ENCODE peak calls at places on chromosomes 11 and 22, in ten cellular contexts. T is activated CD8-positive, alpha-beta T cell treated with anti-CD3 and anti-CD28 coated beads for 36 hours; V is activated CD4-positive, alpha-beta T cell treated with anti-CD3 and anti-CD28 coated beads, Interleukin-2, amount 50 U/mL, for 4 hours; N is left ventricle myocardium inferior; Q is choroid plexus epithelial cell; M is NCI-H1930; P is Caki2; K is RCC 7860; I is B cell; F is GM03348. R is an unnamed sample.

GRCh38 chr22:36365020-36365411 is 22.8 kb downstream of the MYH9 start:
- DNase-seq in T (peak; percentile 97), V (peak; percentile 89), N (peak; percentile 44), Q (peak; percentile 88), M (no peak), P (peak; percentile 79), K (peak; percentile 92), I (no peak), F (peak; percentile 75), R (peak; percentile 93)

GRCh38 chr22:40240671-40241070 is 62.9 kb downstream of the TNRC6B start:
- DNase-seq in T (no peak), V (no peak), N (no peak), Q (no peak), M (no peak), P (no peak), K (no peak), I (no peak), F (no peak), R (no peak)

GRCh38 chr11:73652046-73652730 is 5.8 kb downstream of the PLEKHB1 start:
- DNase-seq in T (no peak), V (no peak), N (no peak), Q (no peak), M (no peak), P (no peak), K (no peak), I (no peak), F (no peak), R (no peak)

GRCh38 chr11:103170865-103171264 is 61.6 kb downstream of the DYNC2H1 start:
- DNase-seq in T (no peak), V (no peak), N (no peak), Q (peak; percentile 76), M (no peak), P (no peak), K (no peak), I (no peak), F (peak; percentile 21), R (peak; percentile 80)

GRCh38 chr11:76543006-76543703 is 98.3 kb downstream of the EMSY start:
- DNase-seq in T (no peak), V (no peak), N (peak; percentile 43), Q (no peak), M (no peak), P (no peak), K (peak; percentile 14), I (no peak), F (no peak), R (no peak)

GRCh38 chr11:43580735-43581369 is 99.7 kb upstream of the HSD17B12 start:
- DNase-seq in T (no peak), V (no peak), N (no peak), Q (no peak), M (no peak), P (no peak), K (no peak), I (no peak), F (peak; percentile 85), R (no peak)

GRCh38 chr22:32859743-32860142 is 58.2 kb downstream of the TIMP3 start:
- DNase-seq in T (no peak), V (no peak), N (no peak), Q (no peak), M (no peak), P (no peak), K (no peak), I (no peak), F (no peak), R (no peak)

GRCh38 chr11:111735262-111736116 is 30.7 kb downstream of the PPP2R1B start:
- DNase-seq in T (no peak), V (no peak), N (peak; percentile 73), Q (peak; percentile 99), M (no peak), P (peak; percentile 92), K (peak; percentile 91), I (no peak), F (peak; percentile 91), R (peak; percentile 99)

GRCh38 chr11:70611166-70611565 is 212.8 kb downstream of the CTTN start:
- DNase-seq in T (no peak), V (no peak), N (no peak), Q (no peak), M (no peak), P (no peak), K (no peak), I (no peak), F (no peak), R (no peak)

GRCh38 chr11:10730151-10730550 is 20.9 kb upstream of the CTR9 start:
- DNase-seq in T (no peak), V (no peak), N (no peak), Q (no peak), M (no peak), P (no peak), K (no peak), I (no peak), F (peak; percentile 58), R (peak; percentile 28)

GRCh38 chr11:134233729-134234179 is 9.3 kb downstream of the VPS26B start:
- DNase-seq in T (no peak), V (no peak), N (no peak), Q (no peak), M (no peak), P (no peak), K (no peak), I (no peak), F (no peak), R (no peak)

GRCh38 chr11:96200243-96200642 is 142.8 kb downstream of the MAML2 start:
- DNase-seq in T (no peak), V (no peak), N (no peak), Q (peak; percentile 96), M (no peak), P (peak; percentile 80), K (no peak), I (no peak), F (peak; percentile 74), R (peak; percentile 90)

GRCh38 chr11:65316311-65316978 is 1.8 kb downstream of the CDC42EP2 start:
- DNase-seq in T (no peak), V (no peak), N (peak; percentile 64), Q (peak; percentile 82), M (no peak), P (no peak), K (no peak), I (no peak), F (peak; percentile 87), R (peak; percentile 98)

GRCh38 chr22:46578824-46579561 is 41.2 kb upstream of the GRAMD4 start:
- DNase-seq in T (no peak), V (no peak), N (peak; percentile 71), Q (peak; percentile 69), M (no peak), P (no peak), K (no peak), I (no peak), F (peak; percentile 75), R (peak; percentile 49)

GRCh38 chr22:27032121-27032761 is 374.9 kb downstream of the MIAT start:
- DNase-seq in T (no peak), V (no peak), N (no peak), Q (peak; percentile 46), M (no peak), P (no peak), K (no peak), I (no peak), F (peak; percentile 30), R (no peak)

GRCh38 chr11:79047356-79047755 is 393.5 kb downstream of the TENM4 start:
- DNase-seq in T (no peak), V (no peak), N (no peak), Q (no peak), M (no peak), P (no peak), K (no peak), I (no peak), F (no peak), R (no peak)

GRCh38 chr22:24514241-24515024 is 19.3 kb downstream of the UPB1 start:
- DNase-seq in T (no peak), V (no peak), N (no peak), Q (no peak), M (no peak), P (peak; percentile 35), K (no peak), I (no peak), F (no peak), R (no peak)

GRCh38 chr11:133041165-133041564 is 491.1 kb downstream of the OPCML start:
- DNase-seq in T (no peak), V (no peak), N (no peak), Q (no peak), M (no peak), P (no peak), K (no peak), I (no peak), F (peak; percentile 24), R (no peak)

GRCh38 chr11:120306519-120307242 is 18.4 kb upstream of the TLCD5 start:
- DNase-seq in T (no peak), V (no peak), N (no peak), Q (peak; percentile 69), M (no peak), P (peak; percentile 33), K (peak; percentile 71), I (no peak), F (peak; percentile 91), R (peak; percentile 85)

GRCh38 chr22:39943366-39943765 is 16.8 kb upstream of the TMA7B start:
- DNase-seq in T (peak; percentile 85), V (no peak), N (no peak), Q (no peak), M (peak; percentile 18), P (no peak), K (no peak), I (no peak), F (no peak), R (no peak)

GRCh38 chr11:11105361-11105760 is 247.5 kb upstream of the ZBED5 start:
- DNase-seq in T (no peak), V (no peak), N (no peak), Q (no peak), M (no peak), P (no peak), K (no peak), I (no peak), F (no peak), R (no peak)

GRCh38 chr11:96254854-96255253 is 88.1 kb downstream of the MAML2 start:
- DNase-seq in T (peak; percentile 22), V (no peak), N (no peak), Q (no peak), M (no peak), P (no peak), K (no peak), I (no peak), F (no peak), R (no peak)

GRCh38 chr11:114354076-114354475 is 46.2 kb downstream of the C11orf71 start:
- DNase-seq in T (no peak), V (no peak), N (no peak), Q (peak; percentile 98), M (no peak), P (peak; percentile 91), K (peak; percentile 91), I (no peak), F (peak; percentile 51), R (peak; percentile 72)

GRCh38 chr22:30985561-30986208 is 16.6 kb downstream of the TUG1 start:
- DNase-seq in T (no peak), V (no peak), N (no peak), Q (no peak), M (peak; percentile 68), P (no peak), K (no peak), I (no peak), F (no peak), R (no peak)

GRCh38 chr11:123195182-123196059 is at the start of gene CLMP:
- DNase-seq in T (peak; percentile 14), V (no peak), N (peak; percentile 33), Q (peak; percentile 69), M (no peak), P (no peak), K (no peak), I (peak; percentile 32), F (peak; percentile 86), R (peak; percentile 77)

GRCh38 chr11:9396310-9396709 is 11.9 kb downstream of the IPO7 start:
- DNase-seq in T (no peak), V (no peak), N (no peak), Q (no peak), M (no peak), P (no peak), K (no peak), I (no peak), F (no peak), R (no peak)

GRCh38 chr11:44607987-44608386 is 42.5 kb downstream of the CD82 start:
- DNase-seq in T (no peak), V (no peak), N (no peak), Q (peak; percentile 48), M (no peak), P (peak; percentile 53), K (no peak), I (no peak), F (no peak), R (no peak)

GRCh38 chr11:2551131-2551530 is 106.3 kb downstream of the KCNQ1 start:
- DNase-seq in T (no peak), V (no peak), N (no peak), Q (no peak), M (no peak), P (no peak), K (no peak), I (no peak), F (no peak), R (no peak)